ENCODE peak calls at places on chromosomes 2 and 18, in nine cellular contexts. One of them, this sample, is unnamed.

GRCh38 chr2:20666364-20667150 is at the start of gene GDF7:
- DNase-seq in PC-9: no peak
- DNase-seq in lower lobe of right lung: no peak
- DNase-seq in pancreas: peak
- DNase-seq in dorsolateral prefrontal cortex: no peak
- DNase-seq in colonic mucosa: peak
- DNase-seq in WERI-Rb-1: peak
- DNase-seq in H9: peak
- DNase-seq in kidney: peak
- DNase-seq in this sample: peak

GRCh38 chr2:11698009-11698922 is 28.3 kb upstream of the NTSR2 start:
- DNase-seq in PC-9: peak
- DNase-seq in lower lobe of right lung: peak
- DNase-seq in pancreas: no peak
- DNase-seq in dorsolateral prefrontal cortex: no peak
- DNase-seq in colonic mucosa: peak
- DNase-seq in WERI-Rb-1: no peak
- DNase-seq in H9: no peak
- DNase-seq in kidney: peak
- DNase-seq in this sample: peak

GRCh38 chr2:173075781-173076556 is at the start of gene MAP3K20:
- DNase-seq in PC-9: peak
- DNase-seq in lower lobe of right lung: peak
- DNase-seq in pancreas: peak
- DNase-seq in dorsolateral prefrontal cortex: peak
- DNase-seq in colonic mucosa: peak
- DNase-seq in WERI-Rb-1: peak
- DNase-seq in H9: peak
- DNase-seq in kidney: peak
- DNase-seq in this sample: peak

GRCh38 chr2:149213764-149214493 is 116.5 kb upstream of the LYPD6 start:
- DNase-seq in PC-9: no peak
- DNase-seq in lower lobe of right lung: no peak
- DNase-seq in pancreas: no peak
- DNase-seq in dorsolateral prefrontal cortex: no peak
- DNase-seq in colonic mucosa: no peak
- DNase-seq in WERI-Rb-1: no peak
- DNase-seq in H9: no peak
- DNase-seq in kidney: no peak
- DNase-seq in this sample: no peak

GRCh38 chr2:165164201-165164600 is 39.6 kb downstream of the SCN3A start:
- DNase-seq in PC-9: no peak
- DNase-seq in lower lobe of right lung: no peak
- DNase-seq in pancreas: no peak
- DNase-seq in dorsolateral prefrontal cortex: no peak
- DNase-seq in colonic mucosa: no peak
- DNase-seq in WERI-Rb-1: no peak
- DNase-seq in H9: no peak
- DNase-seq in kidney: no peak
- DNase-seq in this sample: no peak

GRCh38 chr18:31185551-31185950 is 22.9 kb upstream of the DSC1 start:
- DNase-seq in PC-9: peak
- DNase-seq in lower lobe of right lung: no peak
- DNase-seq in pancreas: no peak
- DNase-seq in dorsolateral prefrontal cortex: no peak
- DNase-seq in colonic mucosa: no peak
- DNase-seq in WERI-Rb-1: no peak
- DNase-seq in H9: no peak
- DNase-seq in kidney: no peak
- DNase-seq in this sample: no peak

GRCh38 chr2:187994464-187995331 is 297.0 kb upstream of the GULP1 start:
- DNase-seq in PC-9: no peak
- DNase-seq in lower lobe of right lung: no peak
- DNase-seq in pancreas: no peak
- DNase-seq in dorsolateral prefrontal cortex: peak
- DNase-seq in colonic mucosa: no peak
- DNase-seq in WERI-Rb-1: no peak
- DNase-seq in H9: peak
- DNase-seq in kidney: no peak
- DNase-seq in this sample: peak

GRCh38 chr18:49161627-49162026 is 210.9 kb upstream of the SMAD7 start:
- DNase-seq in PC-9: no peak
- DNase-seq in lower lobe of right lung: no peak
- DNase-seq in pancreas: no peak
- DNase-seq in dorsolateral prefrontal cortex: no peak
- DNase-seq in colonic mucosa: no peak
- DNase-seq in WERI-Rb-1: no peak
- DNase-seq in H9: no peak
- DNase-seq in kidney: no peak
- DNase-seq in this sample: peak

GRCh38 chr2:101360229-101360628 is 27.1 kb downstream of the CREG2 start:
- DNase-seq in PC-9: peak
- DNase-seq in lower lobe of right lung: no peak
- DNase-seq in pancreas: no peak
- DNase-seq in dorsolateral prefrontal cortex: no peak
- DNase-seq in colonic mucosa: no peak
- DNase-seq in WERI-Rb-1: no peak
- DNase-seq in H9: no peak
- DNase-seq in kidney: no peak
- DNase-seq in this sample: no peak

GRCh38 chr2:19119326-19120001 is 239.0 kb downstream of the OSR1 start:
- DNase-seq in PC-9: no peak
- DNase-seq in lower lobe of right lung: no peak
- DNase-seq in pancreas: no peak
- DNase-seq in dorsolateral prefrontal cortex: peak
- DNase-seq in colonic mucosa: no peak
- DNase-seq in WERI-Rb-1: no peak
- DNase-seq in H9: no peak
- DNase-seq in kidney: no peak
- DNase-seq in this sample: no peak

GRCh38 chr2:96631804-96632435 is 6.2 kb downstream of the KANSL3 start:
- DNase-seq in PC-9: peak
- DNase-seq in lower lobe of right lung: no peak
- DNase-seq in pancreas: no peak
- DNase-seq in dorsolateral prefrontal cortex: no peak
- DNase-seq in colonic mucosa: no peak
- DNase-seq in WERI-Rb-1: no peak
- DNase-seq in H9: no peak
- DNase-seq in kidney: no peak
- DNase-seq in this sample: no peak

GRCh38 chr2:169797601-169798000 is 1.1 kb upstream of the SSB start:
- DNase-seq in PC-9: no peak
- DNase-seq in lower lobe of right lung: no peak
- DNase-seq in pancreas: no peak
- DNase-seq in dorsolateral prefrontal cortex: no peak
- DNase-seq in colonic mucosa: no peak
- DNase-seq in WERI-Rb-1: no peak
- DNase-seq in H9: peak
- DNase-seq in kidney: no peak
- DNase-seq in this sample: no peak

GRCh38 chr2:169798397-169798717 is 314 bp upstream of the SSB start:
- DNase-seq in PC-9: no peak
- DNase-seq in lower lobe of right lung: no peak
- DNase-seq in pancreas: no peak
- DNase-seq in dorsolateral prefrontal cortex: no peak
- DNase-seq in colonic mucosa: no peak
- DNase-seq in WERI-Rb-1: no peak
- DNase-seq in H9: no peak
- DNase-seq in kidney: no peak
- DNase-seq in this sample: no peak

GRCh38 chr2:169796441-169796840 is 2.2 kb upstream of the SSB start:
- DNase-seq in PC-9: no peak
- DNase-seq in lower lobe of right lung: no peak
- DNase-seq in pancreas: no peak
- DNase-seq in dorsolateral prefrontal cortex: no peak
- DNase-seq in colonic mucosa: peak
- DNase-seq in WERI-Rb-1: no peak
- DNase-seq in H9: no peak
- DNase-seq in kidney: no peak
- DNase-seq in this sample: no peak

GRCh38 chr2:169799555-169799954 is 884 bp downstream of the SSB start:
- DNase-seq in PC-9: no peak
- DNase-seq in lower lobe of right lung: no peak
- DNase-seq in pancreas: no peak
- DNase-seq in dorsolateral prefrontal cortex: no peak
- DNase-seq in colonic mucosa: no peak
- DNase-seq in WERI-Rb-1: no peak
- DNase-seq in H9: no peak
- DNase-seq in kidney: no peak
- DNase-seq in this sample: no peak

DNA sequence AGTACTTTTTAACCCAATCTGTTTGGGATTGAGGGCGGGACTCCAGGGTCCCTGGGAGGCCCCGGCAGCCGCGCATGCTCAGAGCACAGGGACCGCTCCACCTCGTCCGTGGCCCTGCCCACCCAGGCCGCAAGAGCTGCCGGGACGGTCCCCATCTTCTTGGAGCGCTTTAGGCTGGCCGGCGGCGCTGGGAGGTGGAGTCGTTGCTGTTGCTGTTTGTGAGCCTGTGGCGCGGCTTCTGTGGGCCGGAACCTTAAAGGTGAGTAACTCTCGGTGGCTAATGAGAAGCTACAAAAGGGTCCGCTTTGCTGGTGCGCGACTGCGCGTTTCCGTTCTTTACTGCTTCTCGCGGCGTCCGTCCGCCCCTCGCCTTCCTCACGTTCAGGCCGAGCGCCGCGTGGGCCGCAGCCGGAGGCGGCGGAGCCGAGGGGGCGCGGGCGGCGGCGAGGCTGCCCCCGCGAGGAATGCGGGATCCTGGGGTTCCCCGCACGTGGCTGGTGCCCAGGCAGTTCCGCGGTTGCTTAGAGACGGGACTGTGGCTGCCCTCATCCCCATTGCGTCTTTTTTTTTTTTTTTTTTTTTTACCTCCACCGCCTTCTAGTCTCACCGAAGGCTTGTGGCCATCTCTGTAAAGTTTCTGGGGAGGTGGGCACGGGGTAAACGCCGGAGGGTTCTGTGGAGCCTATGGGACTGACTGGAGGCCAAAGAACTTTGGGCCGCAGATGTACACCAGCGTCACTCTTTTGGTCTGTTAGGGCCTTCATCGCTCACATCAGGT is at the start of gene SSB:
- DNase-seq in PC-9: peak
- DNase-seq in lower lobe of right lung: peak
- DNase-seq in pancreas: peak
- DNase-seq in dorsolateral prefrontal cortex: peak
- DNase-seq in colonic mucosa: peak
- DNase-seq in WERI-Rb-1: peak
- DNase-seq in H9: peak
- DNase-seq in kidney: peak
- DNase-seq in this sample: peak
- TF ChIP-seq CTCF in PC-9: no peak
- TF ChIP-seq CTCF in lower lobe of right lung: no peak
- TF ChIP-seq CTCF in pancreas: no peak
- TF ChIP-seq CTCF in dorsolateral prefrontal cortex: peak
- TF ChIP-seq CTCF in colonic mucosa: no peak
- TF ChIP-seq CTCF in WERI-Rb-1: no peak
- TF ChIP-seq CTCF in H9: no peak
- TF ChIP-seq CTCF in kidney: no peak
- TF ChIP-seq CTCF in this sample: no peak

GRCh38 chr2:182368446-182368845 is 58.4 kb downstream of the PDE1A start:
- DNase-seq in PC-9: no peak
- DNase-seq in lower lobe of right lung: no peak
- DNase-seq in pancreas: no peak
- DNase-seq in dorsolateral prefrontal cortex: no peak
- DNase-seq in colonic mucosa: no peak
- DNase-seq in WERI-Rb-1: no peak
- DNase-seq in H9: no peak
- DNase-seq in kidney: no peak
- DNase-seq in this sample: no peak

GRCh38 chr2:182368996-182369395 is 57.8 kb downstream of the PDE1A start:
- DNase-seq in PC-9: no peak
- DNase-seq in lower lobe of right lung: no peak
- DNase-seq in pancreas: no peak
- DNase-seq in dorsolateral prefrontal cortex: no peak
- DNase-seq in colonic mucosa: no peak
- DNase-seq in WERI-Rb-1: no peak
- DNase-seq in H9: no peak
- DNase-seq in kidney: no peak
- DNase-seq in this sample: no peak

GRCh38 chr2:182365855-182366254 is 61.0 kb downstream of the PDE1A start:
- DNase-seq in PC-9: no peak
- DNase-seq in lower lobe of right lung: no peak
- DNase-seq in pancreas: no peak
- DNase-seq in dorsolateral prefrontal cortex: no peak
- DNase-seq in colonic mucosa: no peak
- DNase-seq in WERI-Rb-1: no peak
- DNase-seq in H9: no peak
- DNase-seq in kidney: no peak
- DNase-seq in this sample: no peak

GRCh38 chr2:182367401-182367800 is 59.4 kb downstream of the PDE1A start:
- DNase-seq in PC-9: no peak
- DNase-seq in lower lobe of right lung: no peak
- DNase-seq in pancreas: no peak
- DNase-seq in dorsolateral prefrontal cortex: no peak
- DNase-seq in colonic mucosa: no peak
- DNase-seq in WERI-Rb-1: no peak
- DNase-seq in H9: no peak
- DNase-seq in kidney: no peak
- DNase-seq in this sample: no peak

DNA sequence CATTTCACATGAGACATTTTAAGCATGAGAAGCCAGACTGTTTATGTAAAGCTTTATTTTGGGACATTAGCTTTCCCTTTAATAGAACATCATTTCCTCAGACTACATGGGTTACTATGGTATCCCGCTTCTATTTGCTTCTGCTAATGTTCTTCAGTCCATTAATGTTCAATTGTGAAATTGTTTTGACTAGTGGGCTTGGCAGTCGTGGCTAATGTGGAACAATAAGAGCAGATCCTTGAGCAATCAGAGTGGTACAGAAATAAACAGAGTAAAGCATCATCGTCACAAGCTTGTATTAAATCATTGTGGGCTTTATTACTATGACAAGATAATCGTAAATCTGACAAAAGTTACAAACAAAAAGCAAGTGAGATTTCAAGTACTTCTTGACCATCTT is 60.2 kb downstream of the PDE1A start:
- DNase-seq in PC-9: no peak
- DNase-seq in lower lobe of right lung: no peak
- DNase-seq in pancreas: no peak
- DNase-seq in dorsolateral prefrontal cortex: no peak
- DNase-seq in colonic mucosa: no peak
- DNase-seq in WERI-Rb-1: no peak
- DNase-seq in H9: no peak
- DNase-seq in kidney: no peak
- DNase-seq in this sample: peak
- H3K27ac ChIP-seq in PC-9: no peak
- H3K27ac ChIP-seq in lower lobe of right lung: no peak
- H3K27ac ChIP-seq in pancreas: no peak
- H3K27ac ChIP-seq in dorsolateral prefrontal cortex: no peak
- H3K27ac ChIP-seq in colonic mucosa: no peak
- H3K27ac ChIP-seq in WERI-Rb-1: no peak
- H3K27ac ChIP-seq in H9: no peak
- H3K27ac ChIP-seq in kidney: no peak
- H3K27ac ChIP-seq in this sample: no peak

GRCh38 chr2:89763254-89763580 is 1071.7 kb downstream of the RPIA start:
- DNase-seq in PC-9: no peak
- DNase-seq in lower lobe of right lung: peak
- DNase-seq in pancreas: peak
- DNase-seq in dorsolateral prefrontal cortex: no peak
- DNase-seq in colonic mucosa: no peak
- DNase-seq in WERI-Rb-1: peak
- DNase-seq in H9: no peak
- DNase-seq in kidney: no peak
- DNase-seq in this sample: no peak
- TF ChIP-seq CTCF in PC-9: no peak
- TF ChIP-seq CTCF in lower lobe of right lung: no peak
- TF ChIP-seq CTCF in pancreas: no peak
- TF ChIP-seq CTCF in dorsolateral prefrontal cortex: no peak
- TF ChIP-seq CTCF in colonic mucosa: no peak
- TF ChIP-seq CTCF in WERI-Rb-1: peak
- TF ChIP-seq CTCF in H9: no peak
- TF ChIP-seq CTCF in kidney: no peak
- TF ChIP-seq CTCF in this sample: no peak

GRCh38 chr2:227415538-227416424 is 28.0 kb upstream of the SCYGR1 start:
- DNase-seq in PC-9: peak
- DNase-seq in lower lobe of right lung: peak
- DNase-seq in pancreas: no peak
- DNase-seq in dorsolateral prefrontal cortex: no peak
- DNase-seq in colonic mucosa: no peak
- DNase-seq in WERI-Rb-1: no peak
- DNase-seq in H9: no peak
- DNase-seq in kidney: no peak
- DNase-seq in this sample: peak
- H3K27ac ChIP-seq in PC-9: peak
- H3K27ac ChIP-seq in lower lobe of right lung: peak
- H3K27ac ChIP-seq in pancreas: no peak
- H3K27ac ChIP-seq in dorsolateral prefrontal cortex: peak
- H3K27ac ChIP-seq in colonic mucosa: no peak
- H3K27ac ChIP-seq in WERI-Rb-1: no peak
- H3K27ac ChIP-seq in H9: no peak
- H3K27ac ChIP-seq in kidney: peak
- H3K27ac ChIP-seq in this sample: no peak

This sample was measured in cardiac muscle cell.